ENCODE peak calls at places on chromosomes 13 and 19, in ten cellular contexts. P is RWPE1; O is T-helper 9 cell; T is iris pigment epithelial cell; K is sigmoid colon; H is NCI-H345; G is DMS153; A is stimulated activated effector memory CD8-positive, alpha-beta T cell treated with anti-CD3 and anti-CD28 coated beads, Interleukin-12 subunit alpha, Interleukin-12 subunit beta, amount 100 ng/mL, for 72 hours; D is esophagus squamous epithelium; E is AG09319. N is an unnamed sample.

GRCh38 chr19:13864513-13865242 is 12.3 kb upstream of the NANOS3 start:
- DNase-seq in P (no peak), O (no peak), T (no peak), K (no peak), H (no peak), G (no peak), A (no peak), D (no peak), E (no peak), N (no peak)

GRCh38 chr13:91572944-91573535 is 174.6 kb downstream of the GPC5 start:
- DNase-seq in P (no peak), O (no peak), T (peak), K (no peak), H (no peak), G (no peak), A (no peak), D (no peak), E (no peak), N (no peak)

GRCh38 chr19:4516939-4517300 is 1.4 kb downstream of the PLIN4 start:
- DNase-seq in P (no peak), O (no peak), T (no peak), K (no peak), H (no peak), G (no peak), A (no peak), D (no peak), E (no peak), N (no peak)

GRCh38 chr19:5672708-5673459 is 7.4 kb downstream of the MICOS13 start:
- DNase-seq in P (no peak), O (no peak), T (no peak), K (no peak), H (no peak), G (no peak), A (no peak), D (no peak), E (no peak), N (no peak)

GRCh38 chr13:100611678-100612492 is 23.3 kb upstream of the GGACT start:
- DNase-seq in P (no peak), O (no peak), T (no peak), K (no peak), H (no peak), G (no peak), A (no peak), D (no peak), E (no peak), N (no peak)

GRCh38 chr13:98543380-98544104 is 33.4 kb downstream of the STK24 start:
- DNase-seq in P (no peak), O (no peak), T (no peak), K (no peak), H (no peak), G (no peak), A (no peak), D (no peak), E (no peak), N (no peak)

GRCh38 chr19:55700813-55701212 is 25.8 kb downstream of the EPN1 start:
- DNase-seq in P (no peak), O (no peak), T (no peak), K (no peak), H (no peak), G (no peak), A (no peak), D (no peak), E (no peak), N (peak)

GRCh38 chr19:10758978-10759377 is 41.1 kb downstream of the DNM2 start:
- DNase-seq in P (no peak), O (no peak), T (no peak), K (no peak), H (no peak), G (no peak), A (no peak), D (no peak), E (no peak), N (no peak)

GRCh38 chr19:12880551-12881171 is 588 bp downstream of the DNASE2 start:
- DNase-seq in P (no peak), O (no peak), T (no peak), K (peak), H (no peak), G (no peak), A (no peak), D (no peak), E (no peak), N (no peak)

GRCh38 chr13:110329798-110330461 is 22.8 kb downstream of the COL4A2 start:
- DNase-seq in P (no peak), O (no peak), T (peak), K (peak), H (no peak), G (no peak), A (no peak), D (no peak), E (no peak), N (no peak)

GRCh38 chr19:30222428-30222873 is 149.7 kb upstream of the ZNF536 start:
- DNase-seq in P (no peak), O (no peak), T (no peak), K (no peak), H (no peak), G (no peak), A (no peak), D (no peak), E (no peak), N (peak)

GRCh38 chr19:10891360-10892108 is 20.2 kb downstream of the CARM1 start:
- DNase-seq in P (peak), O (no peak), T (no peak), K (no peak), H (no peak), G (peak), A (no peak), D (no peak), E (no peak), N (no peak)

GRCh38 chr19:2775556-2776430 is 7.3 kb downstream of the SGTA start:
- DNase-seq in P (no peak), O (peak), T (peak), K (no peak), H (no peak), G (no peak), A (peak), D (peak), E (no peak), N (peak)

GRCh38 chr19:4101496-4101770 is 22.5 kb downstream of the MAP2K2 start:
- DNase-seq in P (no peak), O (no peak), T (no peak), K (no peak), H (no peak), G (no peak), A (no peak), D (no peak), E (no peak), N (no peak)

GRCh38 chr19:21052902-21053301 is 29.1 kb upstream of the ZNF714 start:
- DNase-seq in P (no peak), O (no peak), T (no peak), K (no peak), H (no peak), G (no peak), A (no peak), D (no peak), E (no peak), N (no peak)

GRCh38 chr13:47459512-47459911 is 541.6 kb downstream of the SUCLA2 start:
- DNase-seq in P (no peak), O (no peak), T (peak), K (no peak), H (no peak), G (no peak), A (no peak), D (no peak), E (no peak), N (no peak)

GRCh38 chr19:34332027-34332786 is 32.8 kb upstream of the GPI start:
- DNase-seq in P (no peak), O (no peak), T (no peak), K (no peak), H (no peak), G (no peak), A (no peak), D (no peak), E (no peak), N (no peak)

GRCh38 chr19:1168877-1169791 is 4.9 kb downstream of the SBNO2 start:
- DNase-seq in P (peak), O (no peak), T (peak), K (peak), H (no peak), G (no peak), A (no peak), D (no peak), E (no peak), N (no peak)

GRCh38 chr13:79631260-79631659 is 150.3 kb downstream of the NDFIP2 start:
- DNase-seq in P (peak), O (no peak), T (peak), K (no peak), H (no peak), G (peak), A (no peak), D (no peak), E (peak), N (no peak)

GRCh38 chr19:10403137-10404021 is at the start of gene CDC37:
- DNase-seq in P (peak), O (peak), T (peak), K (peak), H (peak), G (peak), A (peak), D (peak), E (peak), N (peak)

GRCh38 chr19:4877753-4878490 is 10.5 kb upstream of the PLIN3 start:
- DNase-seq in P (no peak), O (no peak), T (no peak), K (peak), H (no peak), G (no peak), A (no peak), D (no peak), E (no peak), N (no peak)

GRCh38 chr13:104847863-104848262 is 1687.6 kb downstream of the EFNB2 start:
- DNase-seq in P (no peak), O (no peak), T (no peak), K (no peak), H (no peak), G (no peak), A (no peak), D (no peak), E (no peak), N (no peak)

GRCh38 chr19:13155472-13156284 is 5.5 kb downstream of the IER2 start:
- DNase-seq in P (peak), O (peak), T (peak), K (peak), H (no peak), G (peak), A (peak), D (peak), E (peak), N (peak)

GRCh38 chr13:110835721-110836599 is 78.9 kb downstream of the ANKRD10 start:
- DNase-seq in P (no peak), O (no peak), T (peak), K (no peak), H (no peak), G (no peak), A (no peak), D (no peak), E (no peak), N (no peak)

GRCh38 chr19:42596391-42597071 is 1.8 kb upstream of the CEACAM8 start:
- DNase-seq in P (no peak), O (peak), T (peak), K (no peak), H (no peak), G (no peak), A (peak), D (no peak), E (no peak), N (peak)

GRCh38 chr13:107765724-107766436 is 449.5 kb downstream of the LIG4 start:
- DNase-seq in P (no peak), O (no peak), T (peak), K (no peak), H (peak), G (peak), A (no peak), D (no peak), E (no peak), N (no peak)

N was measured in activated naive CD8-positive, alpha-beta T cell treated with anti-CD3 and anti-CD28 coated beads, Interleukin-2, amount 10 ng/mL, durations not matched to agents 7 days and 5 days.